ENCODE peak calls at places on chromosomes 3 and 15, in seven cellular contexts. One of them, this sample, is unnamed.

GRCh38 chr3:24853685-24854341 is 359.2 kb upstream of the THRB start:
- DNase-seq in dorsolateral prefrontal cortex: no peak
- DNase-seq in fibroblast of lung: no peak
- DNase-seq in WTC11: no peak
- DNase-seq in uterus: no peak
- DNase-seq in CD8-positive, alpha-beta T cell: no peak
- DNase-seq in cardiac muscle cell: no peak
- DNase-seq in this sample: no peak

GRCh38 chr15:29883126-29883525 is 60.9 kb upstream of the TJP1 start:
- DNase-seq in dorsolateral prefrontal cortex: no peak
- DNase-seq in fibroblast of lung: peak; percentile 47
- DNase-seq in WTC11: no peak
- DNase-seq in uterus: no peak
- DNase-seq in CD8-positive, alpha-beta T cell: no peak
- DNase-seq in cardiac muscle cell: peak; percentile 71
- DNase-seq in this sample: no peak

GRCh38 chr3:182596673-182597410 is 196.5 kb upstream of the ATP11B start:
- DNase-seq in dorsolateral prefrontal cortex: no peak
- DNase-seq in fibroblast of lung: no peak
- DNase-seq in WTC11: no peak
- DNase-seq in uterus: no peak
- DNase-seq in CD8-positive, alpha-beta T cell: no peak
- DNase-seq in cardiac muscle cell: no peak
- DNase-seq in this sample: peak; percentile 17

GRCh38 chr3:76990606-76991005 is 49.3 kb upstream of the ROBO2 start:
- DNase-seq in dorsolateral prefrontal cortex: no peak
- DNase-seq in fibroblast of lung: no peak
- DNase-seq in WTC11: no peak
- DNase-seq in uterus: no peak
- DNase-seq in CD8-positive, alpha-beta T cell: no peak
- DNase-seq in cardiac muscle cell: peak; percentile 33
- DNase-seq in this sample: no peak

GRCh38 chr3:101243285-101244211 is 76.8 kb downstream of the IMPG2 start:
- DNase-seq in dorsolateral prefrontal cortex: no peak
- DNase-seq in fibroblast of lung: no peak
- DNase-seq in WTC11: no peak
- DNase-seq in uterus: no peak
- DNase-seq in CD8-positive, alpha-beta T cell: no peak
- DNase-seq in cardiac muscle cell: no peak
- DNase-seq in this sample: no peak

GRCh38 chr15:90845201-90845949 is 23.0 kb upstream of the FURIN start:
- DNase-seq in dorsolateral prefrontal cortex: peak; percentile 45
- DNase-seq in fibroblast of lung: peak; percentile 78
- DNase-seq in WTC11: no peak
- DNase-seq in uterus: no peak
- DNase-seq in CD8-positive, alpha-beta T cell: no peak
- DNase-seq in cardiac muscle cell: no peak
- DNase-seq in this sample: no peak

GRCh38 chr3:106268696-106269095 is 399.9 kb upstream of the CBLB start:
- DNase-seq in dorsolateral prefrontal cortex: no peak
- DNase-seq in fibroblast of lung: no peak
- DNase-seq in WTC11: no peak
- DNase-seq in uterus: no peak
- DNase-seq in CD8-positive, alpha-beta T cell: no peak
- DNase-seq in cardiac muscle cell: no peak
- DNase-seq in this sample: no peak

GRCh38 chr15:67067161-67067853 is 1.9 kb downstream of the SMAD3 start:
- DNase-seq in dorsolateral prefrontal cortex: no peak
- DNase-seq in fibroblast of lung: peak; percentile 59
- DNase-seq in WTC11: peak; percentile 42
- DNase-seq in uterus: peak; percentile 27
- DNase-seq in CD8-positive, alpha-beta T cell: peak; percentile 35
- DNase-seq in cardiac muscle cell: peak; percentile 58
- DNase-seq in this sample: no peak

GRCh38 chr3:55746808-55747413 is 259.8 kb upstream of the WNT5A start:
- DNase-seq in dorsolateral prefrontal cortex: no peak
- DNase-seq in fibroblast of lung: peak; percentile 51
- DNase-seq in WTC11: no peak
- DNase-seq in uterus: no peak
- DNase-seq in CD8-positive, alpha-beta T cell: no peak
- DNase-seq in cardiac muscle cell: no peak
- DNase-seq in this sample: no peak

GRCh38 chr15:62327386-62327785 is 162.3 kb upstream of the C2CD4B start:
- DNase-seq in dorsolateral prefrontal cortex: no peak
- DNase-seq in fibroblast of lung: no peak
- DNase-seq in WTC11: no peak
- DNase-seq in uterus: no peak
- DNase-seq in CD8-positive, alpha-beta T cell: no peak
- DNase-seq in cardiac muscle cell: no peak
- DNase-seq in this sample: no peak

GRCh38 chr3:187975571-187976360 is 178.2 kb upstream of the LPP start:
- DNase-seq in dorsolateral prefrontal cortex: no peak
- DNase-seq in fibroblast of lung: no peak
- DNase-seq in WTC11: no peak
- DNase-seq in uterus: no peak
- DNase-seq in CD8-positive, alpha-beta T cell: no peak
- DNase-seq in cardiac muscle cell: no peak
- DNase-seq in this sample: no peak

GRCh38 chr15:77014137-77015081 is 19.5 kb downstream of the PSTPIP1 start:
- DNase-seq in dorsolateral prefrontal cortex: no peak
- DNase-seq in fibroblast of lung: no peak
- DNase-seq in WTC11: no peak
- DNase-seq in uterus: no peak
- DNase-seq in CD8-positive, alpha-beta T cell: peak; percentile 32
- DNase-seq in cardiac muscle cell: no peak
- DNase-seq in this sample: no peak

GRCh38 chr15:63260786-63261185 is 16.6 kb upstream of the APH1B start:
- DNase-seq in dorsolateral prefrontal cortex: no peak
- DNase-seq in fibroblast of lung: no peak
- DNase-seq in WTC11: no peak
- DNase-seq in uterus: no peak
- DNase-seq in CD8-positive, alpha-beta T cell: no peak
- DNase-seq in cardiac muscle cell: no peak
- DNase-seq in this sample: no peak

GRCh38 chr15:55248895-55249294 is 40.7 kb downstream of the RAB27A start:
- DNase-seq in dorsolateral prefrontal cortex: no peak
- DNase-seq in fibroblast of lung: peak; percentile 51
- DNase-seq in WTC11: no peak
- DNase-seq in uterus: no peak
- DNase-seq in CD8-positive, alpha-beta T cell: no peak
- DNase-seq in cardiac muscle cell: no peak
- DNase-seq in this sample: no peak

GRCh38 chr3:98536456-98537017 is 4.8 kb downstream of the GPR15 start:
- DNase-seq in dorsolateral prefrontal cortex: no peak
- DNase-seq in fibroblast of lung: no peak
- DNase-seq in WTC11: no peak
- DNase-seq in uterus: no peak
- DNase-seq in CD8-positive, alpha-beta T cell: no peak
- DNase-seq in cardiac muscle cell: no peak
- DNase-seq in this sample: no peak

GRCh38 chr15:33188654-33189257 is 5.8 kb downstream of the FMN1 start:
- DNase-seq in dorsolateral prefrontal cortex: no peak
- DNase-seq in fibroblast of lung: no peak
- DNase-seq in WTC11: no peak
- DNase-seq in uterus: no peak
- DNase-seq in CD8-positive, alpha-beta T cell: no peak
- DNase-seq in cardiac muscle cell: no peak
- DNase-seq in this sample: no peak

GRCh38 chr3:159765025-159765859 is 223.4 kb upstream of the IL12A start:
- DNase-seq in dorsolateral prefrontal cortex: peak; percentile 76
- DNase-seq in fibroblast of lung: peak; percentile 95
- DNase-seq in WTC11: peak; percentile 54
- DNase-seq in uterus: peak; percentile 83
- DNase-seq in CD8-positive, alpha-beta T cell: no peak
- DNase-seq in cardiac muscle cell: peak; percentile 61
- DNase-seq in this sample: peak; percentile 86

GRCh38 chr3:34828847-34829246 is 810.5 kb upstream of the ARPP21 start:
- DNase-seq in dorsolateral prefrontal cortex: no peak
- DNase-seq in fibroblast of lung: no peak
- DNase-seq in WTC11: no peak
- DNase-seq in uterus: no peak
- DNase-seq in CD8-positive, alpha-beta T cell: no peak
- DNase-seq in cardiac muscle cell: no peak
- DNase-seq in this sample: no peak

GRCh38 chr15:55782901-55783300 is 39.9 kb upstream of the PRTG start:
- DNase-seq in dorsolateral prefrontal cortex: no peak
- DNase-seq in fibroblast of lung: no peak
- DNase-seq in WTC11: no peak
- DNase-seq in uterus: no peak
- DNase-seq in CD8-positive, alpha-beta T cell: no peak
- DNase-seq in cardiac muscle cell: no peak
- DNase-seq in this sample: no peak

DNA sequence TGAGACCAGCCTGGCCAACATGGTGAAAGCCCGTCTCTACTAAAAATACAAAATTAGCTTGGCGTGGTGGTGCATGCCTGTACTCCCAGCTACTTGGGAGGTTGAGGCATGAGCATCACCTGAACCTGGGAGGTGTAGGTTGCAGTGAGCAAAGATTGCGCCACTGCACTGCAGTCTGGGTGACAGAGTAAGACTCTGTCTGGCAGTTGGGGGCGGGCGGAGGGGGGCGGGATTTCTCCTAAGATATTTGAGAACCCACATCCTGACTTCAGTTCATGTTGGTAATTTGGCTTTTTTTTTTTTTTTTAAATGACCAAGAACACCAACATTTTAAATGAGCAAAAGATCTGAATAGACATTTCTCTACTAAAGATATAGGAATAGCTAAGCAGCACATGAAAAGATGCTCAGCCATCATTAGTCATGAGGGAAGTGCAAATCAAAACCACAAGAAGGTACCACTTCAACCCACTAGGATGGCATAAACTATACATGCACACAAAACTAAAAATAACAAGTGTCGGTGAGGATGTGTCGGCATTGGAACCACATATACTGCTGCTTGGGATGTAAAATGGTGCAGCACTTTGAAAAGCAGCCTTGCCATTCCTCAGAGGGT is 75.6 kb upstream of the LMOD3 start:
- DNase-seq in dorsolateral prefrontal cortex: no peak
- DNase-seq in fibroblast of lung: no peak
- DNase-seq in WTC11: no peak
- DNase-seq in uterus: no peak
- DNase-seq in CD8-positive, alpha-beta T cell: peak; percentile 85
- DNase-seq in cardiac muscle cell: no peak
- DNase-seq in this sample: no peak
- TF ChIP-seq CTCF in dorsolateral prefrontal cortex: no peak
- TF ChIP-seq CTCF in fibroblast of lung: no peak
- TF ChIP-seq CTCF in WTC11: no peak
- TF ChIP-seq CTCF in uterus: no peak
- TF ChIP-seq CTCF in CD8-positive, alpha-beta T cell: no peak
- TF ChIP-seq CTCF in cardiac muscle cell: no peak
- TF ChIP-seq CTCF in this sample: no peak

DNA sequence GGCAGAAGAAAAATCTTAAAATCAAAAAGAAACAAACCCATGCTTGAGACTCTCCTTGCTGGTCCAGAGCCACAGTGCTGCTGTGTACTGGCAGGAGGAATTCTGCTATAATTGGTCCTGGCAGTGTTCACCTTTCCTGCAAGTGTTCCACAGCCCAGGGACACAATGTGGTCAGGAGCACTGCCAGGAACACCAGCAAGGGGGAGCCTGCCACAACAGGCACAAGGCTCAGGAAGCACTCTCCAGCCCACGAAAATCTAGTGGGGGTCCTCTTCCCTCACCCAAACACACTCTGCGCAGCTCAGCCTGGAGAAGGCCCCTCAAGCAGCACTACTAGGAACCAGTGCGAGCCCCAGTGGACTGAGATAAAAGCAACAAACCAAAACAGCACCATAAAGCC is 92.9 kb downstream of the UBE3A start:
- DNase-seq in dorsolateral prefrontal cortex: peak; percentile 65
- DNase-seq in fibroblast of lung: peak; percentile 15
- DNase-seq in WTC11: peak; percentile 41
- DNase-seq in uterus: no peak
- DNase-seq in CD8-positive, alpha-beta T cell: no peak
- DNase-seq in cardiac muscle cell: peak; percentile 50
- DNase-seq in this sample: no peak
- TF ChIP-seq CTCF in dorsolateral prefrontal cortex: peak; percentile 15
- TF ChIP-seq CTCF in fibroblast of lung: peak; percentile 16
- TF ChIP-seq CTCF in WTC11: no peak
- TF ChIP-seq CTCF in uterus: no peak
- TF ChIP-seq CTCF in CD8-positive, alpha-beta T cell: no peak
- TF ChIP-seq CTCF in cardiac muscle cell: peak; percentile 36
- TF ChIP-seq CTCF in this sample: no peak

GRCh38 chr3:22729981-22730380 is 473.1 kb upstream of the UBE2E2 start:
- DNase-seq in dorsolateral prefrontal cortex: no peak
- DNase-seq in fibroblast of lung: peak; percentile 8
- DNase-seq in WTC11: no peak
- DNase-seq in uterus: no peak
- DNase-seq in CD8-positive, alpha-beta T cell: no peak
- DNase-seq in cardiac muscle cell: no peak
- DNase-seq in this sample: peak; percentile 4
- TF ChIP-seq CTCF in dorsolateral prefrontal cortex: no peak
- TF ChIP-seq CTCF in fibroblast of lung: no peak
- TF ChIP-seq CTCF in WTC11: no peak
- TF ChIP-seq CTCF in uterus: no peak
- TF ChIP-seq CTCF in CD8-positive, alpha-beta T cell: no peak
- TF ChIP-seq CTCF in cardiac muscle cell: peak; percentile 12
- TF ChIP-seq CTCF in this sample: no peak

GRCh38 chr3:13414040-13414729 is 5.9 kb downstream of the NUP210 start:
- DNase-seq in dorsolateral prefrontal cortex: no peak
- DNase-seq in fibroblast of lung: no peak
- DNase-seq in WTC11: no peak
- DNase-seq in uterus: no peak
- DNase-seq in CD8-positive, alpha-beta T cell: peak; percentile 83
- DNase-seq in cardiac muscle cell: no peak
- DNase-seq in this sample: peak; percentile 14

GRCh38 chr3:13420051-13420816 is at the start of gene NUP210:
- DNase-seq in dorsolateral prefrontal cortex: no peak
- DNase-seq in fibroblast of lung: no peak
- DNase-seq in WTC11: peak; percentile 70
- DNase-seq in uterus: no peak
- DNase-seq in CD8-positive, alpha-beta T cell: peak; percentile 32
- DNase-seq in cardiac muscle cell: peak; percentile 82
- DNase-seq in this sample: peak; percentile 71

GRCh38 chr3:13419356-13420050 is 619 bp downstream of the NUP210 start:
- DNase-seq in dorsolateral prefrontal cortex: peak; percentile 70
- DNase-seq in fibroblast of lung: no peak
- DNase-seq in WTC11: peak; percentile 44
- DNase-seq in uterus: no peak
- DNase-seq in CD8-positive, alpha-beta T cell: peak; percentile 66
- DNase-seq in cardiac muscle cell: peak; percentile 75
- DNase-seq in this sample: peak; percentile 43

GRCh38 chr3:13415236-13416001 is 4.7 kb downstream of the NUP210 start:
- DNase-seq in dorsolateral prefrontal cortex: no peak
- DNase-seq in fibroblast of lung: no peak
- DNase-seq in WTC11: no peak
- DNase-seq in uterus: no peak
- DNase-seq in CD8-positive, alpha-beta T cell: peak; percentile 35
- DNase-seq in cardiac muscle cell: no peak
- DNase-seq in this sample: no peak

GRCh38 chr3:13416002-13416793 is 3.9 kb downstream of the NUP210 start:
- DNase-seq in dorsolateral prefrontal cortex: no peak
- DNase-seq in fibroblast of lung: no peak
- DNase-seq in WTC11: peak; percentile 62
- DNase-seq in uterus: no peak
- DNase-seq in CD8-positive, alpha-beta T cell: no peak
- DNase-seq in cardiac muscle cell: no peak
- DNase-seq in this sample: no peak
- TF ChIP-seq CTCF in dorsolateral prefrontal cortex: no peak
- TF ChIP-seq CTCF in fibroblast of lung: no peak
- TF ChIP-seq CTCF in WTC11: peak; percentile 59
- TF ChIP-seq CTCF in uterus: no peak
- TF ChIP-seq CTCF in CD8-positive, alpha-beta T cell: no peak
- TF ChIP-seq CTCF in cardiac muscle cell: no peak
- TF ChIP-seq CTCF in this sample: no peak